ENCODE peak calls at places on chromosomes 13 and 19, in ten cellular contexts. R is lower lobe of right lung; T is naive thymus-derived CD4-positive, alpha-beta T cell; I is NCI-H1092; P is NCI-H345; O is NCI-H1436; V is mesenteric fat pad; W is stimulated activated CD8-positive, alpha-beta memory T cell treated with anti-CD3 and anti-CD28 coated beads, Interleukin-15, amount 100 ng/mL, for 1 hour; S is GM20000; F is NB4. Y is an unnamed sample.

GRCh38 chr19:49946415-49946814 is 14.6 kb downstream of the SIGLEC11 start:
- DNase-seq in P (no peak), V (no peak), R (peak), S (no peak), O (peak), I (no peak), T (no peak), F (no peak), W (no peak), Y (no peak)

GRCh38 chr13:100100115-100100879 is 11.4 kb downstream of the PCCA start:
- DNase-seq in O (no peak), T (no peak), S (no peak), F (no peak), I (no peak), V (no peak), R (no peak), W (no peak), P (no peak), Y (no peak)

GRCh38 chr13:33123066-33123940 is 107.1 kb downstream of the KL start:
- DNase-seq in W (no peak), T (no peak), S (no peak), P (peak), V (no peak), F (peak), R (peak), O (peak), I (no peak), Y (peak)

GRCh38 chr19:16373079-16373478 is 48.5 kb downstream of the KLF2 start:
- DNase-seq in P (no peak), V (no peak), T (no peak), W (no peak), R (no peak), F (no peak), I (no peak), O (no peak), S (no peak), Y (no peak)

GRCh38 chr13:78137404-78138142 is 218.9 kb upstream of the EDNRB start:
- DNase-seq in P (peak), W (no peak), V (no peak), R (no peak), T (peak), S (peak), F (peak), I (peak), O (peak), Y (no peak)

GRCh38 chr13:46341112-46341711 is 45.8 kb downstream of the RUBCNL start:
- DNase-seq in T (no peak), V (no peak), P (no peak), O (no peak), F (peak), S (peak), W (no peak), R (no peak), I (no peak), Y (no peak)

GRCh38 chr19:14413355-14413754 is 5.8 kb downstream of the DDX39A start:
- DNase-seq in I (no peak), V (no peak), T (no peak), W (no peak), R (no peak), O (no peak), S (no peak), F (no peak), P (no peak), Y (no peak)

GRCh38 chr13:28494861-28495585 is at the start of gene FLT1:
- DNase-seq in T (peak), F (peak), W (no peak), V (peak), R (peak), P (peak), O (no peak), I (no peak), S (no peak), Y (no peak)

GRCh38 chr19:50325310-50326100 is 3.7 kb downstream of the KCNC3 start:
- DNase-seq in W (peak), F (peak), I (peak), P (peak), O (peak), V (no peak), R (peak), S (peak), T (peak), Y (no peak)

GRCh38 chr19:46015080-46015960 is 7.5 kb downstream of the PGLYRP1 start:
- DNase-seq in V (no peak), F (peak), O (peak), P (peak), T (peak), I (peak), S (peak), R (peak), W (peak), Y (no peak)

GRCh38 chr13:30679483-30680330 is 55.6 kb upstream of the ALOX5AP start:
- DNase-seq in F (peak), S (peak), P (peak), O (no peak), V (no peak), R (no peak), I (peak), W (no peak), T (peak), Y (no peak)

GRCh38 chr13:110726726-110727125 is 13.2 kb downstream of the ING1 start:
- DNase-seq in W (peak), S (peak), T (peak), O (no peak), I (no peak), F (peak), P (no peak), V (no peak), R (no peak), Y (no peak)

GRCh38 chr13:98144501-98145350 is 1.8 kb downstream of the FARP1 start:
- DNase-seq in F (no peak), P (peak), I (no peak), W (no peak), S (no peak), O (no peak), R (peak), V (no peak), T (no peak), Y (no peak)

GRCh38 chr13:49238621-49239020 is 9.1 kb upstream of the CDADC1 start:
- DNase-seq in T (no peak), F (no peak), W (no peak), I (no peak), S (no peak), V (no peak), O (no peak), P (no peak), R (no peak), Y (no peak)

GRCh38 chr19:39057615-39058014 is 25.3 kb upstream of the FBXO27 start:
- DNase-seq in W (no peak), O (no peak), V (no peak), I (no peak), S (no peak), P (no peak), T (no peak), F (no peak), R (no peak), Y (no peak)

Y was measured in sigmoid colon.